ENCODE peak calls at places on chromosomes 7 and 10, in five cellular contexts. One of them, this sample, is unnamed.

GRCh38 chr10:43038783-43039628 is 37.9 kb upstream of the RET start:
- DNase-seq in HCT116: no peak
- DNase-seq in GM12878: no peak
- DNase-seq in K562: no peak
- DNase-seq in HepG2: no peak
- DNase-seq in this sample: peak; percentile 30

GRCh38 chr10:12405342-12406320 is 56.3 kb downstream of the CAMK1D start:
- DNase-seq in HepG2: no peak
- DNase-seq in HCT116: no peak
- DNase-seq in K562: no peak
- DNase-seq in GM12878: no peak
- DNase-seq in this sample: no peak

GRCh38 chr7:38105874-38106483 is 72.1 kb upstream of the STARD3NL start:
- DNase-seq in HepG2: peak; percentile 35
- DNase-seq in GM12878: no peak
- DNase-seq in K562: peak; percentile 53
- DNase-seq in HCT116: peak; percentile 19
- DNase-seq in this sample: peak; percentile 45

GRCh38 chr7:14899065-14899464 is 3.5 kb downstream of the DGKB start:
- DNase-seq in K562: no peak
- DNase-seq in GM12878: no peak
- DNase-seq in HCT116: no peak
- DNase-seq in HepG2: no peak
- DNase-seq in this sample: no peak

GRCh38 chr7:657565-658119 is 68.9 kb upstream of the DNAAF5 start:
- DNase-seq in K562: no peak
- DNase-seq in GM12878: no peak
- DNase-seq in HepG2: no peak
- DNase-seq in HCT116: no peak
- DNase-seq in this sample: no peak

GRCh38 chr10:70584366-70584765 is 18.2 kb downstream of the PRF1 start:
- DNase-seq in K562: no peak
- DNase-seq in HepG2: no peak
- DNase-seq in HCT116: no peak
- DNase-seq in GM12878: no peak
- DNase-seq in this sample: no peak

GRCh38 chr10:75335191-75335590 is 66.4 kb downstream of the ZNF503 start:
- DNase-seq in K562: no peak
- DNase-seq in HCT116: no peak
- DNase-seq in GM12878: no peak
- DNase-seq in HepG2: no peak
- DNase-seq in this sample: no peak

GRCh38 chr10:12103743-12104142 is 25.7 kb upstream of the SEC61A2 start:
- DNase-seq in HCT116: no peak
- DNase-seq in HepG2: no peak
- DNase-seq in GM12878: no peak
- DNase-seq in K562: no peak
- DNase-seq in this sample: no peak

GRCh38 chr7:39721919-39722597 is 98.7 kb downstream of the RALA start:
- DNase-seq in HepG2: no peak
- DNase-seq in K562: peak; percentile 68
- DNase-seq in HCT116: no peak
- DNase-seq in GM12878: no peak
- DNase-seq in this sample: no peak

GRCh38 chr10:124381011-124381591 is 37.6 kb downstream of the OAT start:
- DNase-seq in GM12878: no peak
- DNase-seq in K562: no peak
- DNase-seq in HepG2: peak; percentile 25
- DNase-seq in HCT116: no peak
- DNase-seq in this sample: no peak

GRCh38 chr10:127149613-127150081 is 46.7 kb downstream of the INSYN2A start:
- DNase-seq in GM12878: no peak
- DNase-seq in HepG2: no peak
- DNase-seq in K562: no peak
- DNase-seq in HCT116: no peak
- DNase-seq in this sample: no peak

GRCh38 chr10:100562806-100563293 is 27.1 kb downstream of the HIF1AN start:
- DNase-seq in K562: peak; percentile 44
- DNase-seq in GM12878: no peak
- DNase-seq in HepG2: peak; percentile 12
- DNase-seq in HCT116: no peak
- DNase-seq in this sample: peak; percentile 72

GRCh38 chr7:93160410-93160809 is 12.2 kb upstream of the SAMD9L start:
- DNase-seq in K562: no peak
- DNase-seq in HepG2: no peak
- DNase-seq in HCT116: no peak
- DNase-seq in GM12878: no peak
- DNase-seq in this sample: no peak

GRCh38 chr10:113433711-113434110 is 119.1 kb upstream of the HABP2 start:
- DNase-seq in HCT116: no peak
- DNase-seq in K562: no peak
- DNase-seq in GM12878: no peak
- DNase-seq in HepG2: no peak
- DNase-seq in this sample: no peak

GRCh38 chr7:48421357-48421756 is 250.1 kb downstream of the ABCA13 start:
- DNase-seq in HepG2: no peak
- DNase-seq in HCT116: no peak
- DNase-seq in K562: no peak
- DNase-seq in GM12878: no peak
- DNase-seq in this sample: no peak

GRCh38 chr10:42640610-42641229 is 2.4 kb upstream of the ZNF33B start:
- DNase-seq in K562: no peak
- DNase-seq in HepG2: no peak
- DNase-seq in GM12878: no peak
- DNase-seq in HCT116: peak; percentile 31
- DNase-seq in this sample: no peak

GRCh38 chr10:20552382-20552781 is 344.7 kb downstream of the NEBL start:
- DNase-seq in HepG2: no peak
- DNase-seq in GM12878: no peak
- DNase-seq in HCT116: no peak
- DNase-seq in K562: no peak
- DNase-seq in this sample: no peak

GRCh38 chr7:132076301-132077049 is 499.8 kb downstream of the PLXNA4 start:
- DNase-seq in HCT116: no peak
- DNase-seq in HepG2: no peak
- DNase-seq in GM12878: no peak
- DNase-seq in K562: no peak
- DNase-seq in this sample: no peak

GRCh38 chr7:101518348-101518747 is 110.7 kb downstream of the MYL10 start:
- DNase-seq in K562: no peak
- DNase-seq in GM12878: no peak
- DNase-seq in HepG2: no peak
- DNase-seq in HCT116: no peak
- DNase-seq in this sample: no peak

GRCh38 chr10:100728928-100729876 is 16.2 kb upstream of the PAX2 start:
- DNase-seq in K562: peak; percentile 49
- DNase-seq in GM12878: no peak
- DNase-seq in HepG2: peak; percentile 50
- DNase-seq in HCT116: peak; percentile 87
- DNase-seq in this sample: peak; percentile 83

GRCh38 chr7:27198871-27199801 is 755 bp downstream of the HOXA13 start:
- DNase-seq in K562: no peak
- DNase-seq in HCT116: no peak
- DNase-seq in GM12878: no peak
- DNase-seq in HepG2: no peak
- DNase-seq in this sample: peak; percentile 70

GRCh38 chr7:27110163-27110976 is 7.9 kb upstream of the HOXA2 start:
- DNase-seq in K562: no peak
- DNase-seq in HCT116: no peak
- DNase-seq in HepG2: no peak
- DNase-seq in GM12878: no peak
- DNase-seq in this sample: peak; percentile 66

GRCh38 chr10:112446055-112446854 is 459 bp downstream of the ZDHHC6 start:
- DNase-seq in HepG2: no peak
- DNase-seq in GM12878: no peak
- DNase-seq in HCT116: no peak
- DNase-seq in K562: no peak
- DNase-seq in this sample: no peak

GRCh38 chr10:61901829-61902447 is 439 bp downstream of the ARID5B start:
- DNase-seq in HepG2: no peak
- DNase-seq in HCT116: no peak
- DNase-seq in K562: no peak
- DNase-seq in GM12878: no peak
- DNase-seq in this sample: no peak

GRCh38 chr10:71371750-71372166 is 25.0 kb upstream of the CDH23 start:
- DNase-seq in K562: no peak
- DNase-seq in HCT116: no peak
- DNase-seq in GM12878: peak; percentile 56
- DNase-seq in HepG2: no peak
- DNase-seq in this sample: no peak

GRCh38 chr7:98866765-98867164 is 3.0 kb downstream of the TMEM130 start:
- DNase-seq in GM12878: no peak
- DNase-seq in HCT116: no peak
- DNase-seq in K562: no peak
- DNase-seq in HepG2: no peak
- DNase-seq in this sample: no peak

GRCh38 chr7:98869001-98869373 is 827 bp downstream of the TMEM130 start:
- DNase-seq in HCT116: no peak
- DNase-seq in GM12878: no peak
- DNase-seq in HepG2: no peak
- DNase-seq in K562: no peak
- DNase-seq in this sample: no peak

GRCh38 chr7:98866341-98866740 is 3.5 kb downstream of the TMEM130 start:
- DNase-seq in HepG2: no peak
- DNase-seq in GM12878: no peak
- DNase-seq in HCT116: no peak
- DNase-seq in K562: no peak
- DNase-seq in this sample: no peak

GRCh38 chr7:98868450-98868849 is 1.4 kb downstream of the TMEM130 start:
- DNase-seq in GM12878: no peak
- DNase-seq in HepG2: no peak
- DNase-seq in K562: no peak
- DNase-seq in HCT116: no peak
- DNase-seq in this sample: no peak

GRCh38 chr7:98867271-98867701 is 2.5 kb downstream of the TMEM130 start:
- DNase-seq in HepG2: no peak
- DNase-seq in GM12878: no peak
- DNase-seq in HCT116: no peak
- DNase-seq in K562: no peak
- DNase-seq in this sample: peak; percentile 98
- TF ChIP-seq ZBTB33 in HepG2: no peak
- TF ChIP-seq ZBTB33 in GM12878: no peak
- TF ChIP-seq ZBTB33 in HCT116: no peak
- TF ChIP-seq ZBTB33 in K562: no peak
- TF ChIP-seq ZBTB33 in this sample: no peak

DNA sequence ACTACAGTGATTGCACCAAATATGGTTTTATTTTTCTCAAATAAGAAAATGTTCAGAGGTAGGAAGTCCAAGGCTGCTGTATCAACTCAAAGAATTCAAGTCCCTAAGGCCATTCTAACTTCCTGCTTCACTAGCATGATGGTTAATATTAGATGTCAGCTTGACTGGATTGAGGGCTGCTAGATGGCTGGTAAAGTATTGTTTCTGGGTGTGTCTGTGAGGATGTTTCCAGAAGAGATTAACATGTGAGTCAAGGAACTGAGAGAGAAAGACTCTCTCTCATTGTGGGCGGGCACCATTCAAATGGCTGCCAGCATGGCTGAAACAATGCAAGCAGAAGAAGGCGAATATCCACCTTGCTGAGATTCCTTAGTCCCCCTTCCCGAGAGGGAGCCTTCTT is 77.4 kb upstream of the NRBF2 start:
- DNase-seq in HepG2: no peak
- DNase-seq in HCT116: no peak
- DNase-seq in K562: no peak
- DNase-seq in GM12878: no peak
- DNase-seq in this sample: no peak
- TF ChIP-seq ZBTB33 in HepG2: no peak
- TF ChIP-seq ZBTB33 in HCT116: no peak
- TF ChIP-seq ZBTB33 in K562: no peak
- TF ChIP-seq ZBTB33 in GM12878: no peak
- TF ChIP-seq ZBTB33 in this sample: no peak

GRCh38 chr10:111113238-111113960 is 36.6 kb downstream of the ADRA2A start:
- DNase-seq in GM12878: no peak
- DNase-seq in HepG2: no peak
- DNase-seq in K562: no peak
- DNase-seq in HCT116: no peak
- DNase-seq in this sample: no peak
- TF ChIP-seq ZBTB33 in GM12878: no peak
- TF ChIP-seq ZBTB33 in HepG2: no peak
- TF ChIP-seq ZBTB33 in K562: no peak
- TF ChIP-seq ZBTB33 in HCT116: no peak
- TF ChIP-seq ZBTB33 in this sample: no peak

DNA sequence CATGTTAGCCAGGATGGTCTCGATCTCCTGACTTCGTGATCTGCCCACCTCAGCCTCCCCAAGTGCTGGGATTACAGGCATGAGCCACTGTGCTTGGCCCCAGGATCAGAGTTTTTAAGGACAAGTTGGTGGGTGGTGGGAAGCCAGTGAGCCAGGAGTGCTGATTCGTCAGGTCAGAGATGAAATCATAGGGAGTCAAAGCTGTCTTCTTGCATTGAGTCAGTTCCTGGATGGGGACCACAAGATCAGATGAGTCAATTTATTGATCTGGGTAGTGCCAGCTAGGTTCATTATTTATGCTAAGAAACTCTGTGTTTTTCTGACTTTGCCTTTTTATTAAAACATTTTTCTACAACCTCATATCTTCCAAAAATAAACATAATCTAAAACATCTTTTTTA is 423.8 kb downstream of the ARL4A start:
- DNase-seq in HepG2: no peak
- DNase-seq in K562: no peak
- DNase-seq in GM12878: no peak
- DNase-seq in HCT116: peak; percentile 16
- DNase-seq in this sample: no peak
- TF ChIP-seq ZBTB33 in HepG2: no peak
- TF ChIP-seq ZBTB33 in K562: no peak
- TF ChIP-seq ZBTB33 in GM12878: no peak
- TF ChIP-seq ZBTB33 in HCT116: no peak
- TF ChIP-seq ZBTB33 in this sample: no peak

GRCh38 chr7:30170460-30171197 is 35.8 kb downstream of the MTURN start:
- DNase-seq in HCT116: no peak
- DNase-seq in K562: no peak
- DNase-seq in GM12878: no peak
- DNase-seq in HepG2: no peak
- DNase-seq in this sample: no peak
- TF ChIP-seq ZBTB33 in HCT116: no peak
- TF ChIP-seq ZBTB33 in K562: no peak
- TF ChIP-seq ZBTB33 in GM12878: no peak
- TF ChIP-seq ZBTB33 in HepG2: no peak
- TF ChIP-seq ZBTB33 in this sample: no peak

This sample was measured in SK-N-SH.